ENCODE peak calls at places on chromosomes 5 and 9, in six cellular contexts. A is activated naive CD4-positive, alpha-beta T cell treated with Interleukin-2 at 50 U/mL for 16 hours; X is stimulated activated CD8-positive, alpha-beta memory T cell treated with anti-CD3 and anti-CD28 coated beads, Interleukin-12 subunit alpha, Interleukin-12 subunit beta, amount 100 ng/mL, for 1 hour; E is A673; T is activated T-cell treated with anti-CD3 and anti-CD28 coated beads, Interleukin-2, amount 50 U/mL, for 1 hour; M is EL. Y is an unnamed sample.

GRCh38 chr5:110096419-110096818 is 406.7 kb downstream of the MAN2A1 start:
- DNase-seq in T (no peak), M (no peak), A (no peak), E (no peak), X (no peak), Y (no peak)

GRCh38 chr9:132411091-132411508 is 1.1 kb downstream of the CFAP77 start:
- DNase-seq in E (peak; percentile 34), X (peak; percentile 30), A (peak; percentile 76), T (peak; percentile 79), M (peak; percentile 34), Y (peak; percentile 45)

GRCh38 chr5:90528704-90529233 is 615 bp downstream of the LYSMD3 start:
- DNase-seq in E (peak; percentile 26), A (no peak), T (peak; percentile 24), X (no peak), M (peak; percentile 21), Y (no peak)

GRCh38 chr9:70428781-70429180 is 14.3 kb upstream of the KLF9 start:
- DNase-seq in A (no peak), M (no peak), X (no peak), E (no peak), T (no peak), Y (no peak)

GRCh38 chr5:57215629-57216195 is 41.9 kb downstream of the GPBP1 start:
- DNase-seq in A (no peak), X (no peak), T (no peak), M (peak; percentile 32), E (no peak), Y (no peak)

GRCh38 chr9:100700689-100701318 is 122.9 kb downstream of the CAVIN4 start:
- DNase-seq in X (no peak), T (no peak), A (no peak), M (peak; percentile 16), E (peak; percentile 50), Y (no peak)

GRCh38 chr5:141528401-141528984 is 39.6 kb downstream of the PCDHGC5 start:
- DNase-seq in E (no peak), M (no peak), T (no peak), X (no peak), A (no peak), Y (no peak)

GRCh38 chr5:56668996-56669395 is 146.4 kb upstream of the MAP3K1 start:
- DNase-seq in M (no peak), X (no peak), E (no peak), A (no peak), T (no peak), Y (no peak)

GRCh38 chr5:446864-447263 is 3.9 kb downstream of the EXOC3 start:
- DNase-seq in T (peak; percentile 36), M (peak; percentile 41), E (peak; percentile 46), A (no peak), X (no peak), Y (no peak)

GRCh38 chr9:121557581-121558422 is 58.2 kb upstream of the GGTA1 start:
- DNase-seq in A (no peak), T (no peak), X (no peak), E (peak; percentile 84), M (peak; percentile 96), Y (no peak)

GRCh38 chr9:18352716-18353115 is 121.2 kb upstream of the ADAMTSL1 start:
- DNase-seq in E (no peak), T (no peak), A (no peak), X (no peak), M (no peak), Y (no peak)

GRCh38 chr5:10563132-10563939 is 534 bp upstream of the ANKRD33B start:
- DNase-seq in T (no peak), X (peak; percentile 13), E (no peak), M (peak; percentile 61), A (peak; percentile 54), Y (peak; percentile 22)

GRCh38 chr5:147538232-147538631 is 28.4 kb upstream of the DPYSL3 start:
- DNase-seq in E (no peak), M (peak; percentile 23), T (no peak), A (no peak), X (no peak), Y (no peak)

GRCh38 chr5:106113922-106114321 is 1556.8 kb downstream of the EFNA5 start:
- DNase-seq in T (no peak), E (no peak), X (no peak), A (no peak), M (no peak), Y (no peak)

GRCh38 chr5:51389582-51390463 is 6.6 kb downstream of the ISL1 start:
- DNase-seq in M (no peak), A (no peak), E (no peak), T (no peak), X (no peak), Y (no peak)

GRCh38 chr9:118594428-118594827 is 774.8 kb downstream of the BRINP1 start:
- DNase-seq in T (no peak), A (no peak), X (no peak), E (no peak), M (no peak), Y (no peak)

GRCh38 chr9:85212887-85213286 is 528.9 kb downstream of the AGTPBP1 start:
- DNase-seq in E (peak; percentile 33), X (no peak), M (peak; percentile 84), T (no peak), A (no peak), Y (no peak)

GRCh38 chr5:16935271-16936149 is 578 bp downstream of the MYO10 start:
- DNase-seq in E (no peak), X (no peak), A (no peak), T (peak; percentile 25), M (peak; percentile 52), Y (no peak)

GRCh38 chr9:111195779-111196178 is 134.2 kb downstream of the OR2K2 start:
- DNase-seq in A (no peak), X (no peak), M (no peak), E (no peak), T (no peak), Y (no peak)

GRCh38 chr5:59584858-59585846 is 308.4 kb downstream of the PDE4D start:
- DNase-seq in M (no peak), E (no peak), T (no peak), A (no peak), X (no peak), Y (no peak)

GRCh38 chr9:121473229-121473628 is 26.4 kb downstream of the GGTA1 start:
- DNase-seq in E (no peak), A (no peak), M (no peak), T (no peak), X (no peak), Y (no peak)

GRCh38 chr5:147857302-147858129 is 21.0 kb upstream of the SCGB3A2 start:
- DNase-seq in X (peak; percentile 17), M (peak; percentile 44), E (peak; percentile 81), A (peak; percentile 30), T (no peak), Y (peak; percentile 19)

GRCh38 chr5:13566903-13567339 is 377.6 kb downstream of the DNAH5 start:
- DNase-seq in X (no peak), A (no peak), M (peak; percentile 94), E (no peak), T (no peak), Y (no peak)

GRCh38 chr5:177105546-177106476 is 19.1 kb downstream of the FGFR4 start:
- DNase-seq in M (no peak), E (no peak), X (no peak), A (no peak), T (no peak), Y (no peak)

GRCh38 chr5:153749941-153750340 is 259.5 kb downstream of the GRIA1 start:
- DNase-seq in A (no peak), E (no peak), T (no peak), X (no peak), M (peak; percentile 7), Y (no peak)

GRCh38 chr5:32767948-32768427 is 56.9 kb downstream of the NPR3 start:
- DNase-seq in T (no peak), X (no peak), M (peak; percentile 98), A (no peak), E (no peak), Y (no peak)

GRCh38 chr5:32014345-32014744 is 159.8 kb downstream of the GOLPH3 start:
- DNase-seq in T (no peak), X (no peak), A (no peak), E (peak; percentile 64), M (no peak), Y (no peak)

GRCh38 chr5:34064656-34065055 is 21.6 kb upstream of the C1QTNF3 start:
- DNase-seq in A (no peak), M (no peak), E (no peak), T (no peak), X (no peak), Y (no peak)

GRCh38 chr5:80825780-80826460 is 134.2 kb upstream of the RASGRF2 start:
- DNase-seq in X (no peak), E (peak; percentile 55), T (no peak), M (no peak), A (no peak), Y (no peak)

GRCh38 chr5:55714339-55714738 is 2.2 kb upstream of the SLC38A9 start:
- DNase-seq in M (no peak), A (no peak), X (no peak), E (no peak), T (no peak), Y (no peak)

GRCh38 chr5:66987126-66987525 is 209.5 kb downstream of the CD180 start:
- DNase-seq in X (no peak), E (no peak), M (no peak), A (no peak), T (no peak), Y (no peak)

GRCh38 chr9:3842839-3843238 is 317.0 kb upstream of the RFX3 start:
- DNase-seq in X (no peak), E (no peak), T (no peak), M (no peak), A (no peak), Y (no peak)